ENCODE peak calls at places on chromosomes 2 and 18, in eight cellular contexts. W is activated effector memory CD4-positive, alpha-beta T cell treated with anti-CD3 and anti-CD28 coated beads, Interleukin-2, amount 50 U/mL, for 16 hours; I is GM20000; F is nephron progenitor cell; X is sciatic nerve; N is left cardiac atrium; H is HEK293T; Z is neuronal stem cell. L is an unnamed sample.

GRCh38 chr2:103145739-103146138 is 383.9 kb downstream of the TMEM182 start:
- DNase-seq in Z (no peak), I (no peak), X (no peak), F (no peak), N (no peak), W (no peak), H (no peak), L (no peak)

GRCh38 chr2:206515580-206515979 is 72.2 kb downstream of the ADAM23 start:
- DNase-seq in W (no peak), F (no peak), H (no peak), N (no peak), I (no peak), X (no peak), Z (no peak), L (peak)

GRCh38 chr18:10374615-10375295 is 79.7 kb upstream of the APCDD1 start:
- DNase-seq in W (no peak), I (no peak), F (no peak), H (no peak), N (no peak), X (no peak), Z (no peak), L (no peak)

GRCh38 chr2:47503481-47504070 is 100.6 kb downstream of the MSH2 start:
- DNase-seq in W (no peak), I (no peak), H (no peak), F (no peak), Z (no peak), N (no peak), X (no peak), L (no peak)

GRCh38 chr2:171762879-171763573 is 75.8 kb downstream of the DYNC1I2 start:
- DNase-seq in N (no peak), W (no peak), I (no peak), X (no peak), F (no peak), H (no peak), Z (no peak), L (peak)

GRCh38 chr2:191713837-191714236 is 35.9 kb downstream of the NABP1 start:
- DNase-seq in F (no peak), W (no peak), H (peak), N (no peak), X (no peak), I (no peak), Z (no peak), L (no peak)

GRCh38 chr18:23133860-23134779 is 1.2 kb upstream of the CABLES1 start:
- DNase-seq in N (no peak), H (peak), I (peak), X (no peak), Z (no peak), W (peak), F (peak), L (no peak)

GRCh38 chr2:119212139-119212800 is 11.4 kb upstream of the STEAP3 start:
- DNase-seq in H (no peak), W (no peak), Z (no peak), X (no peak), I (no peak), N (no peak), F (no peak), L (peak)

GRCh38 chr2:160278889-160279196 is 78.8 kb upstream of the ITGB6 start:
- DNase-seq in I (no peak), H (no peak), Z (no peak), X (no peak), W (no peak), F (no peak), N (no peak), L (peak)

GRCh38 chr2:67570626-67571025 is 173.5 kb downstream of the ETAA1 start:
- DNase-seq in Z (no peak), I (no peak), N (no peak), X (no peak), F (no peak), W (no peak), H (no peak), L (peak)

GRCh38 chr2:152396763-152397162 is 61.8 kb downstream of the FMNL2 start:
- DNase-seq in X (no peak), I (no peak), W (no peak), H (no peak), N (no peak), Z (no peak), F (no peak), L (no peak)

GRCh38 chr2:134718956-134719814 is at the start of gene TMEM163:
- DNase-seq in I (peak), Z (peak), N (no peak), H (peak), X (no peak), F (peak), W (no peak), L (no peak)

GRCh38 chr18:76610933-76611749 is 116.1 kb upstream of the ZNF516 start:
- DNase-seq in H (no peak), Z (no peak), N (no peak), I (no peak), F (no peak), W (no peak), X (no peak), L (no peak)

GRCh38 chr2:238872628-238873400 is 24.9 kb downstream of the TWIST2 start:
- DNase-seq in I (no peak), X (peak), Z (no peak), W (peak), H (no peak), F (no peak), N (no peak), L (no peak)

GRCh38 chr2:84493494-84493893 is 22.8 kb upstream of the DNAH6 start:
- DNase-seq in H (no peak), X (no peak), Z (no peak), N (no peak), W (no peak), I (no peak), F (no peak), L (peak)

GRCh38 chr2:180781276-180781675 is 199.1 kb upstream of the UBE2E3 start:
- DNase-seq in N (no peak), F (no peak), Z (no peak), I (no peak), H (no peak), X (no peak), W (no peak), L (no peak)